ENCODE peak calls at places on chromosomes 1 and 21, in nine cellular contexts. C, J, Y, Q, P, K, S, E and I are unnamed samples.

GRCh38 chr1:205592443-205593003 is 39.3 kb downstream of the ELK4 start:
- DNase-seq in K (no peak), J (no peak), C (no peak), E (no peak), P (no peak), Q (no peak), S (no peak), Y (no peak), I (no peak)

GRCh38 chr1:15400627-15401026 is 9.1 kb upstream of the EFHD2 start:
- DNase-seq in Q (no peak), Y (no peak), S (no peak), C (no peak), P (no peak), E (no peak), K (no peak), J (peak), I (no peak)

GRCh38 chr1:87592156-87592555 is 263.5 kb downstream of the LMO4 start:
- DNase-seq in C (no peak), P (no peak), E (no peak), J (no peak), Y (no peak), Q (no peak), K (no peak), S (no peak), I (no peak)

GRCh38 chr1:165075725-165076370 is 280.7 kb downstream of the LMX1A start:
- DNase-seq in J (peak), E (no peak), K (peak), C (peak), P (no peak), Q (no peak), Y (peak), S (no peak), I (peak)

GRCh38 chr1:1237874-1238701 is 6.1 kb downstream of the B3GALT6 start:
- DNase-seq in E (no peak), K (peak), Y (no peak), S (no peak), J (no peak), C (no peak), Q (no peak), P (no peak), I (no peak)

GRCh38 chr1:102120910-102121309 is 124.2 kb upstream of the OLFM3 start:
- DNase-seq in P (no peak), Q (no peak), Y (no peak), J (peak), S (no peak), K (no peak), E (no peak), C (no peak), I (no peak)

GRCh38 chr1:164772635-164773034 is 213.7 kb downstream of the PBX1 start:
- DNase-seq in Q (peak), K (no peak), P (peak), Y (no peak), J (peak), E (no peak), C (peak), S (peak), I (peak)

GRCh38 chr1:217117973-217118465 is 394.8 kb upstream of the ESRRG start:
- DNase-seq in P (no peak), K (no peak), E (no peak), Q (no peak), Y (no peak), S (no peak), C (no peak), J (no peak), I (no peak)

GRCh38 chr21:34132905-34133304 is 59.5 kb downstream of the MRPS6 start:
- DNase-seq in Q (no peak), E (no peak), Y (no peak), K (no peak), J (no peak), S (no peak), P (no peak), C (no peak), I (no peak)

GRCh38 chr1:24888971-24889670 is 41.0 kb downstream of the RUNX3 start:
- DNase-seq in P (peak), J (no peak), E (no peak), K (no peak), Y (no peak), C (no peak), Q (no peak), S (no peak), I (no peak)

GRCh38 chr1:221457706-221458429 is 284.0 kb downstream of the DUSP10 start:
- DNase-seq in Y (no peak), C (no peak), J (no peak), P (no peak), Q (no peak), E (no peak), S (no peak), K (no peak), I (no peak)

GRCh38 chr1:69271569-69271968 is 296.2 kb upstream of the LRRC7 start:
- DNase-seq in K (no peak), Y (no peak), C (no peak), P (no peak), Q (no peak), S (no peak), E (no peak), J (no peak), I (no peak)

GRCh38 chr1:146034976-146035469 is 13.5 kb upstream of the HJV start:
- DNase-seq in S (no peak), Q (peak), E (no peak), P (no peak), C (no peak), J (no peak), K (no peak), Y (no peak), I (peak)

GRCh38 chr1:187987236-187987776 is 1158.6 kb downstream of the PLA2G4A start:
- DNase-seq in Y (no peak), S (no peak), P (no peak), C (peak), K (no peak), J (no peak), Q (no peak), E (no peak), I (no peak)

GRCh38 chr1:184033136-184033469 is 4.4 kb downstream of the COLGALT2 start:
- DNase-seq in J (no peak), P (no peak), E (no peak), K (no peak), S (no peak), Q (no peak), Y (no peak), C (no peak), I (no peak)

GRCh38 chr1:70220015-70220414 is 1.2 kb upstream of the SRSF11 start:
- DNase-seq in S (no peak), K (peak), J (no peak), Y (no peak), C (no peak), E (no peak), Q (no peak), P (no peak), I (no peak)

GRCh38 chr21:42193131-42193671 is 25.7 kb upstream of the ABCG1 start:
- DNase-seq in Q (no peak), K (no peak), Y (no peak), E (peak), S (no peak), C (no peak), P (no peak), J (no peak), I (no peak)

GRCh38 chr21:45615145-45615711 is 28.3 kb upstream of the PCBP3 start:
- DNase-seq in P (no peak), S (no peak), K (peak), Q (no peak), Y (no peak), E (peak), C (no peak), J (no peak), I (no peak)

GRCh38 chr1:232627645-232628334 is 2.1 kb downstream of the SIPA1L2 start:
- DNase-seq in J (peak), C (peak), Y (peak), P (no peak), Q (no peak), K (peak), E (no peak), S (no peak), I (peak)

GRCh38 chr21:42981862-42982261 is 7.5 kb downstream of the PKNOX1 start:
- DNase-seq in K (no peak), P (no peak), C (no peak), Y (no peak), J (no peak), E (no peak), S (no peak), Q (no peak), I (no peak)

GRCh38 chr1:15065291-15065690 is 88.3 kb upstream of the TMEM51 start:
- DNase-seq in P (no peak), J (no peak), C (no peak), Q (no peak), E (no peak), Y (no peak), S (no peak), K (no peak), I (no peak)

GRCh38 chr1:245016700-245017099 is 138.1 kb upstream of the KIF26B start:
- DNase-seq in K (no peak), J (peak), C (no peak), P (no peak), E (no peak), S (no peak), Y (peak), Q (no peak), I (no peak)

GRCh38 chr1:156072251-156072650 is 10.0 kb downstream of the MEX3A start:
- DNase-seq in Y (no peak), C (no peak), S (no peak), E (no peak), J (no peak), P (no peak), K (no peak), Q (no peak), I (no peak)

GRCh38 chr1:37069406-37069805 is 35.1 kb upstream of the GRIK3 start:
- DNase-seq in P (no peak), J (no peak), K (no peak), Q (no peak), C (no peak), S (no peak), E (no peak), Y (no peak), I (no peak)

GRCh38 chr1:220803401-220804201 is 16.9 kb downstream of the MTARC1 start:
- DNase-seq in Q (no peak), Y (peak), C (peak), K (peak), P (no peak), E (no peak), J (no peak), S (no peak), I (peak)

GRCh38 chr1:1090424-1091343 is 16.6 kb upstream of the RNF223 start:
- DNase-seq in J (no peak), K (no peak), E (no peak), S (no peak), P (no peak), Y (no peak), Q (no peak), C (no peak), I (no peak)

GRCh38 chr1:201631037-201631436 is 92.1 kb downstream of the NAV1 start:
- DNase-seq in S (no peak), K (no peak), Q (no peak), Y (no peak), C (no peak), P (no peak), E (no peak), J (no peak), I (no peak)

GRCh38 chr1:9382923-9383491 is 90.3 kb downstream of the SPSB1 start:
- DNase-seq in Y (no peak), S (no peak), E (no peak), C (no peak), K (no peak), J (no peak), P (no peak), Q (no peak), I (no peak)

GRCh38 chr21:41858466-41859296 is 20.5 kb downstream of the PRDM15 start:
- DNase-seq in Q (no peak), C (no peak), E (no peak), P (no peak), Y (no peak), J (no peak), K (no peak), S (no peak), I (no peak)

GRCh38 chr1:223210786-223211115 is 67.7 kb upstream of the TLR5 start:
- DNase-seq in J (no peak), Q (no peak), P (no peak), E (no peak), K (no peak), S (no peak), C (no peak), Y (no peak), I (no peak)

GRCh38 chr1:65512967-65513777 is 92.7 kb downstream of the LEPR start:
- DNase-seq in E (no peak), S (no peak), Q (no peak), C (no peak), Y (no peak), J (no peak), K (no peak), P (no peak), I (no peak)

GRCh38 chr1:175783126-175783722 is 39.8 kb upstream of the TNR start:
- DNase-seq in K (no peak), Q (no peak), P (no peak), E (no peak), J (no peak), S (no peak), C (no peak), Y (no peak), I (no peak)

GRCh38 chr1:47578026-47578861 is 140.4 kb downstream of the FOXD2 start:
- DNase-seq in Y (no peak), K (no peak), P (no peak), J (peak), S (no peak), C (peak), Q (no peak), E (no peak), I (no peak)

GRCh38 chr1:47023268-47024137 is at the start of gene CYP4X1:
- DNase-seq in P (no peak), S (no peak), Q (peak), C (no peak), J (peak), E (no peak), K (no peak), Y (no peak), I (peak)